ENCODE peak calls at places on chromosomes 3 and 15, in nine cellular contexts. Z, S, T, A, I, D, R, W and Q are unnamed samples.
A peak's percentile ranks its signal among the peaks of the same experiment; 100 is the strongest.

GRCh38 chr15:85750319-85750806 is 44.4 kb downstream of the KLHL25 start:
- DNase-seq in Z (no peak), S (no peak), T (no peak), A (no peak), I (no peak), D (peak; percentile 92), R (peak; percentile 60), W (no peak), Q (no peak)

GRCh38 chr3:87968668-87969067 is 90.1 kb downstream of the CGGBP1 start:
- DNase-seq in Z (no peak), S (no peak), T (no peak), A (no peak), I (no peak), D (no peak), R (no peak), W (no peak), Q (no peak)

GRCh38 chr3:159947220-159947619 is 41.4 kb upstream of the IL12A start:
- DNase-seq in Z (no peak), S (no peak), T (no peak), A (no peak), I (no peak), D (peak; percentile 44), R (peak; percentile 50), W (no peak), Q (no peak)

GRCh38 chr3:47405820-47406761 is 25.3 kb downstream of the PTPN23 start:
- DNase-seq in Z (no peak), S (no peak), T (no peak), A (no peak), I (no peak), D (no peak), R (no peak), W (no peak), Q (no peak)

GRCh38 chr15:69075467-69075866 is 61.0 kb downstream of the NOX5 start:
- DNase-seq in Z (no peak), S (no peak), T (no peak), A (no peak), I (no peak), D (peak; percentile 72), R (peak; percentile 38), W (no peak), Q (no peak)

GRCh38 chr15:89130194-89130593 is 41.9 kb downstream of the ABHD2 start:
- DNase-seq in Z (no peak), S (no peak), T (no peak), A (no peak), I (no peak), D (no peak), R (no peak), W (no peak), Q (peak; percentile 15)

GRCh38 chr15:57528940-57529565 is 62.7 kb upstream of the MYZAP start:
- DNase-seq in Z (no peak), S (no peak), T (no peak), A (no peak), I (no peak), D (no peak), R (no peak), W (no peak), Q (no peak)

GRCh38 chr15:45884289-45884688 is 249.5 kb downstream of the SQOR start:
- DNase-seq in Z (no peak), S (no peak), T (no peak), A (no peak), I (no peak), D (no peak), R (no peak), W (no peak), Q (no peak)

GRCh38 chr3:72482589-72483249 is 365.5 kb downstream of the SHQ1 start:
- DNase-seq in Z (peak; percentile 32), S (peak; percentile 80), T (peak; percentile 84), A (peak; percentile 41), I (peak; percentile 48), D (peak; percentile 81), R (peak; percentile 47), W (peak; percentile 92), Q (peak; percentile 85)

GRCh38 chr3:49422379-49423248 is at the start of gene AMT:
- DNase-seq in Z (no peak), S (no peak), T (peak; percentile 74), A (no peak), I (no peak), D (peak; percentile 43), R (no peak), W (no peak), Q (no peak)

GRCh38 chr3:111292117-111292516 is 220.5 kb downstream of the NECTIN3 start:
- DNase-seq in Z (no peak), S (no peak), T (no peak), A (no peak), I (no peak), D (no peak), R (no peak), W (no peak), Q (no peak)

GRCh38 chr3:179266701-179267211 is 15.8 kb upstream of the KCNMB3 start:
- DNase-seq in Z (peak; percentile 47), S (no peak), T (no peak), A (no peak), I (no peak), D (no peak), R (no peak), W (no peak), Q (no peak)

GRCh38 chr3:127547761-127548605 is 42.5 kb downstream of the TPRA1 start:
- DNase-seq in Z (peak; percentile 77), S (peak; percentile 58), T (peak; percentile 89), A (peak; percentile 67), I (peak; percentile 42), D (peak; percentile 76), R (peak; percentile 71), W (peak; percentile 88), Q (peak; percentile 86)

GRCh38 chr15:38512901-38513300 is 51.7 kb downstream of the RASGRP1 start:
- DNase-seq in Z (no peak), S (no peak), T (no peak), A (no peak), I (no peak), D (no peak), R (no peak), W (no peak), Q (no peak)

GRCh38 chr3:108090066-108090700 is 648 bp downstream of the CD47 start:
- DNase-seq in Z (peak; percentile 54), S (peak; percentile 33), T (peak; percentile 28), A (no peak), I (peak; percentile 30), D (peak; percentile 55), R (peak; percentile 30), W (peak; percentile 70), Q (peak; percentile 68)

GRCh38 chr15:96351801-96352593 is 21.5 kb downstream of the NR2F2 start:
- DNase-seq in Z (no peak), S (no peak), T (no peak), A (no peak), I (no peak), D (no peak), R (no peak), W (no peak), Q (no peak)

GRCh38 chr15:80384442-80384841 is 19.7 kb upstream of the ARNT2 start:
- DNase-seq in Z (no peak), S (no peak), T (no peak), A (no peak), I (no peak), D (no peak), R (no peak), W (no peak), Q (no peak)

GRCh38 chr3:147521646-147522045 is 112.5 kb downstream of the ZIC1 start:
- DNase-seq in Z (no peak), S (peak; percentile 2), T (no peak), A (no peak), I (no peak), D (peak; percentile 25), R (peak; percentile 26), W (no peak), Q (no peak)

GRCh38 chr15:70277556-70277955 is 179.8 kb upstream of the TLE3 start:
- DNase-seq in Z (no peak), S (no peak), T (no peak), A (no peak), I (no peak), D (no peak), R (no peak), W (no peak), Q (no peak)

GRCh38 chr3:112889357-112889756 is 42.7 kb upstream of the CD200R1L start:
- DNase-seq in Z (no peak), S (no peak), T (no peak), A (no peak), I (no peak), D (no peak), R (no peak), W (no peak), Q (no peak)

GRCh38 chr3:40593351-40593750 is 68.6 kb downstream of the ZNF621 start:
- DNase-seq in Z (no peak), S (no peak), T (no peak), A (no peak), I (no peak), D (peak; percentile 84), R (no peak), W (no peak), Q (no peak)

GRCh38 chr15:78739996-78740903 is 71.0 kb downstream of the ADAMTS7 start:
- DNase-seq in Z (peak; percentile 54), S (peak; percentile 77), T (peak; percentile 68), A (no peak), I (no peak), D (peak; percentile 38), R (no peak), W (peak; percentile 81), Q (peak; percentile 78)

GRCh38 chr3:138493804-138494606 is 59.6 kb downstream of the ESYT3 start:
- DNase-seq in Z (no peak), S (peak; percentile 0), T (no peak), A (no peak), I (no peak), D (peak; percentile 70), R (peak; percentile 94), W (no peak), Q (no peak)

GRCh38 chr3:189710620-189711388 is 79.6 kb downstream of the TP63 start:
- DNase-seq in Z (no peak), S (peak; percentile 93), T (peak; percentile 61), A (no peak), I (no peak), D (peak; percentile 98), R (peak; percentile 94), W (peak; percentile 4), Q (no peak)